ENCODE peak calls at places on chromosome 14, in five cellular contexts. B is HCT116, L is right atrium auricular region, Q is fibroblast of villous mesenchyme, V is heart left ventricle. E is an unnamed sample.

GRCh38 chr14:100203962-100204834 is 34.7 kb upstream of the YY1 start:
- DNase-seq in Q (peak; percentile 90), L (no peak), B (no peak), V (no peak), E (peak; percentile 76)

GRCh38 chr14:84825481-84825880 is 704.5 kb upstream of the FLRT2 start:
- DNase-seq in V (no peak), L (no peak), Q (peak; percentile 1), B (no peak), E (peak; percentile 13)

GRCh38 chr14:88204221-88204620 is 118.8 kb downstream of the KCNK10 start:
- DNase-seq in V (no peak), L (no peak), Q (no peak), B (no peak), E (no peak)

GRCh38 chr14:100873083-100873482 is 30.4 kb downstream of the RTL1 start:
- DNase-seq in Q (no peak), L (no peak), B (no peak), V (no peak), E (no peak)

GRCh38 chr14:106491851-106492250 is 965.5 kb downstream of the TMEM121 start:
- DNase-seq in B (no peak), Q (peak; percentile 2), L (no peak), V (no peak), E (peak; percentile 2)

GRCh38 chr14:22982013-22982476 is 306 bp downstream of the AJUBA start:
- DNase-seq in V (no peak), B (no peak), L (no peak), Q (no peak), E (no peak)

GRCh38 chr14:94153750-94154350 is 20.3 kb upstream of the PPP4R4 start:
- DNase-seq in V (no peak), L (no peak), Q (no peak), B (no peak), E (no peak)

GRCh38 chr14:89458713-89459112 is 41.7 kb upstream of the FOXN3 start:
- DNase-seq in V (no peak), B (no peak), Q (no peak), L (no peak), E (no peak)

GRCh38 chr14:32150392-32150791 is 51.5 kb upstream of the RNU6-7 start:
- DNase-seq in L (no peak), B (no peak), Q (no peak), V (no peak), E (no peak)

GRCh38 chr14:91067186-91067585 is 6.7 kb upstream of the RPS6KA5 start:
- DNase-seq in L (no peak), V (no peak), Q (no peak), B (no peak), E (no peak)

GRCh38 chr14:61451891-61452400 is 130.6 kb downstream of the PRKCH start:
- DNase-seq in L (no peak), V (no peak), B (no peak), Q (no peak), E (no peak)
- TF ChIP-seq CTCF in L (no peak), V (no peak), B (no peak), Q (no peak), E (no peak)

DNA sequence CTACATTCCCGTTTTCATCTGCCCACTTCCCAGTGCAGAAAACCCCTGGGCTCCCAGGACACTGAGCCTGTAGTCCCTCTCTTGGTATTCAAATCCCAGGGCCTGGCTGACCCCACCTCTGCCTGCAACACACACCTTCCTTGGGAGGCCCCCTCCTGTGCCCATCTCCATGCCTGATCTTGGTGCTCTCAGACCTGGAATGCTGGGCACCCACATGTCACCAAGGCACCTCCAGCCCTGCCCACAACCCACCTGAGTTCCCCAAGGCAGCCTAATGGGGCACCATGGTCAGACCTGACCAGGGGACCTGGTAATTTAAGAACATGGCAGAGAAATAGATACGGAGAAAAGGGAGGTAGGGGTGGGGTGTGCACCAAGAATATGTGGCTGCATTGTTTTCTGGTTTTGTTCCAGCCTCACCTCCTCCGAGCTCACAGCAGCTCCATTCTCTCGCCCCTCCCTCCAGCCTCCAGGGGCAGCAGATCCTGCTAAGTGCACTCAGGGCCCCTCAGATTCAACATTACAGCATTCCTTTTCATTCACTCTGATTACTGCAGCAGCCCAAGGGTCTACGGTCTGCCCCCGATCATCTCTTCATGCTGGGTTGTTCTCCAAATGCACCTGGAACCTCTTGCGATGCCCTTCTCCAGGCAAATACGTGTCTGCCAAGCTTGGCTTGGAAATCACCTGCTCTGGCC is 9.2 kb upstream of the HSP90AA1 start:
- DNase-seq in Q (no peak), L (no peak), V (no peak), B (no peak), E (peak; percentile 21)
- TF ChIP-seq CTCF in Q (no peak), L (no peak), V (no peak), B (no peak), E (no peak)

GRCh38 chr14:69672372-69672771 is 61.0 kb downstream of the SUSD6 start:
- DNase-seq in V (no peak), B (no peak), Q (no peak), L (no peak), E (no peak)

GRCh38 chr14:69674546-69675245 is 63.3 kb downstream of the SUSD6 start:
- DNase-seq in B (no peak), Q (no peak), L (no peak), V (no peak), E (no peak)

GRCh38 chr14:69675246-69675583 is 63.8 kb downstream of the SUSD6 start:
- DNase-seq in B (no peak), Q (no peak), L (no peak), V (peak; percentile 70), E (no peak)

GRCh38 chr14:69673099-69673498 is 61.7 kb downstream of the SUSD6 start:
- DNase-seq in B (no peak), V (no peak), L (no peak), Q (no peak), E (no peak)

GRCh38 chr14:69673578-69674305 is 62.3 kb downstream of the SUSD6 start:
- DNase-seq in V (peak; percentile 31), L (no peak), Q (no peak), B (no peak), E (no peak)
- TF ChIP-seq CTCF in V (no peak), L (no peak), Q (no peak), B (no peak), E (no peak)

GRCh38 chr14:72744416-72745120 is 149.3 kb downstream of the DPF3 start:
- DNase-seq in L (peak; percentile 23), B (no peak), Q (no peak), V (no peak), E (no peak)

GRCh38 chr14:72743626-72744025 is 150.3 kb downstream of the DPF3 start:
- DNase-seq in B (no peak), Q (no peak), L (peak; percentile 40), V (no peak), E (no peak)

GRCh38 chr14:72747652-72748051 is 146.2 kb downstream of the DPF3 start:
- DNase-seq in B (no peak), L (no peak), Q (no peak), V (no peak), E (no peak)

GRCh38 chr14:72745546-72745945 is 148.4 kb downstream of the DPF3 start:
- DNase-seq in B (no peak), L (peak; percentile 21), Q (peak; percentile 23), V (no peak), E (peak; percentile 66)

GRCh38 chr14:72745991-72746980 is 147.6 kb downstream of the DPF3 start:
- DNase-seq in B (no peak), Q (peak; percentile 41), L (peak; percentile 49), V (no peak), E (peak; percentile 79)
- TF ChIP-seq CTCF in B (no peak), Q (no peak), L (no peak), V (peak; percentile 12), E (peak; percentile 53)

E was measured in choroid plexus epithelial cell.